ENCODE peak calls at places on chromosomes 3 and 15, in nine cellular contexts. V, B, Q, R, P, N, W, L and S are unnamed samples.
A peak's percentile ranks its signal among the peaks of the same experiment; 100 is the strongest.

GRCh38 chr15:58551084-58551763 is 119.4 kb downstream of the LIPC start:
- DNase-seq in V (no peak), B (no peak), Q (no peak), R (peak; percentile 3), P (no peak), N (no peak), W (no peak), L (no peak), S (no peak)

GRCh38 chr3:71658131-71658530 is 67.1 kb downstream of the EIF4E3 start:
- DNase-seq in V (no peak), B (peak; percentile 10), Q (peak; percentile 68), R (no peak), P (no peak), N (no peak), W (no peak), L (no peak), S (no peak)

GRCh38 chr15:85622432-85622831 is 172.3 kb downstream of the KLHL25 start:
- DNase-seq in V (peak; percentile 89), B (no peak), Q (no peak), R (no peak), P (no peak), N (no peak), W (no peak), L (no peak), S (no peak)

GRCh38 chr3:107855710-107856109 is 235.1 kb downstream of the CD47 start:
- DNase-seq in V (no peak), B (no peak), Q (no peak), R (peak; percentile 42), P (peak; percentile 25), N (no peak), W (no peak), L (peak; percentile 16), S (peak; percentile 27)

GRCh38 chr15:65476942-65477341 is 40.5 kb downstream of the DPP8 start:
- DNase-seq in V (peak; percentile 71), B (no peak), Q (no peak), R (peak; percentile 14), P (no peak), N (no peak), W (no peak), L (no peak), S (no peak)

GRCh38 chr3:148074916-148075315 is 622.8 kb upstream of the AGTR1 start:
- DNase-seq in V (no peak), B (no peak), Q (peak; percentile 93), R (no peak), P (no peak), N (no peak), W (no peak), L (no peak), S (no peak)

GRCh38 chr15:29920515-29920914 is 98.2 kb upstream of the TJP1 start:
- DNase-seq in V (no peak), B (no peak), Q (no peak), R (no peak), P (no peak), N (no peak), W (no peak), L (peak; percentile 63), S (no peak)

GRCh38 chr3:65130782-65131181 is 443.0 kb upstream of the ADAMTS9 start:
- DNase-seq in V (peak; percentile 82), B (no peak), Q (no peak), R (no peak), P (no peak), N (no peak), W (no peak), L (no peak), S (no peak)

GRCh38 chr3:115217678-115218451 is 70.8 kb upstream of the ZBTB20 start:
- DNase-seq in V (peak; percentile 56), B (peak; percentile 21), Q (peak; percentile 74), R (peak; percentile 50), P (peak; percentile 70), N (no peak), W (no peak), L (peak; percentile 46), S (peak; percentile 74)

GRCh38 chr3:114365909-114366308 is 72.1 kb downstream of the TIGIT start:
- DNase-seq in V (no peak), B (no peak), Q (no peak), R (no peak), P (no peak), N (no peak), W (no peak), L (no peak), S (no peak)

GRCh38 chr15:93210995-93211394 is 122.0 kb upstream of the RGMA start:
- DNase-seq in V (no peak), B (no peak), Q (no peak), R (no peak), P (no peak), N (no peak), W (no peak), L (no peak), S (no peak)

GRCh38 chr3:52094591-52095485 is 38.5 kb upstream of the DUSP7 start:
- DNase-seq in V (no peak), B (no peak), Q (no peak), R (no peak), P (no peak), N (no peak), W (no peak), L (no peak), S (no peak)

GRCh38 chr3:178195824-178196223 is 340.4 kb upstream of the KCNMB2 start:
- DNase-seq in V (peak; percentile 62), B (no peak), Q (no peak), R (no peak), P (no peak), N (no peak), W (no peak), L (no peak), S (no peak)

GRCh38 chr3:125148016-125148812 is 64.3 kb downstream of the SLC12A8 start:
- DNase-seq in V (no peak), B (no peak), Q (no peak), R (peak; percentile 21), P (no peak), N (no peak), W (no peak), L (no peak), S (no peak)

GRCh38 chr3:2156244-2156847 is 57.7 kb downstream of the CNTN4 start:
- DNase-seq in V (no peak), B (no peak), Q (no peak), R (peak; percentile 48), P (peak; percentile 80), N (no peak), W (peak; percentile 5), L (peak; percentile 3), S (peak; percentile 15)

GRCh38 chr3:189573004-189573403 is 58.2 kb upstream of the TP63 start:
- DNase-seq in V (no peak), B (no peak), Q (no peak), R (no peak), P (no peak), N (no peak), W (no peak), L (no peak), S (no peak)

GRCh38 chr3:169476289-169476688 is 187.2 kb downstream of the MECOM start:
- DNase-seq in V (no peak), B (peak; percentile 29), Q (peak; percentile 62), R (no peak), P (no peak), N (no peak), W (no peak), L (no peak), S (no peak)

GRCh38 chr3:44825264-44825925 is 36.3 kb upstream of the TMEM42 start:
- DNase-seq in V (peak; percentile 71), B (no peak), Q (no peak), R (peak; percentile 3), P (no peak), N (no peak), W (no peak), L (no peak), S (no peak)

GRCh38 chr15:45138814-45139765 is 9.3 kb downstream of the DUOX1 start:
- DNase-seq in V (no peak), B (no peak), Q (no peak), R (no peak), P (no peak), N (no peak), W (no peak), L (no peak), S (no peak)

GRCh38 chr3:90010341-90010740 is 902.9 kb downstream of the EPHA3 start:
- DNase-seq in V (peak; percentile 91), B (no peak), Q (no peak), R (no peak), P (peak; percentile 26), N (no peak), W (no peak), L (peak; percentile 30), S (peak; percentile 13)

GRCh38 chr15:68639926-68640600 is 61.3 kb downstream of the CORO2B start:
- DNase-seq in V (peak; percentile 71), B (no peak), Q (no peak), R (no peak), P (no peak), N (no peak), W (no peak), L (no peak), S (no peak)

GRCh38 chr3:149589332-149589731 is 68.5 kb downstream of the WWTR1 start:
- DNase-seq in V (peak; percentile 81), B (no peak), Q (no peak), R (peak; percentile 39), P (no peak), N (no peak), W (no peak), L (no peak), S (no peak)

GRCh38 chr3:56795097-56795806 is 6.5 kb downstream of the ARHGEF3 start:
- DNase-seq in V (peak; percentile 13), B (no peak), Q (no peak), R (no peak), P (no peak), N (no peak), W (no peak), L (no peak), S (no peak)